ENCODE peak calls at places on chromosome 6, in four cellular contexts. K is mesenchymal stem cell, M is left ventricle myocardium inferior, N is sigmoid colon. D is an unnamed sample.
A peak's percentile ranks its signal among the peaks of the same experiment; 100 is the strongest.

GRCh38 chr6:159959976-159960384 is 8.9 kb upstream of the IGF2R start:
- DNase-seq in K (no peak), N (peak; percentile 74), M (peak; percentile 49), D (peak; percentile 46)

GRCh38 chr6:156848533-156848932 is 71.4 kb downstream of the ARID1B start:
- DNase-seq in K (peak; percentile 59), M (peak; percentile 84), N (no peak), D (no peak)

GRCh38 chr6:158262082-158262481 is 50.2 kb upstream of the TULP4 start:
- DNase-seq in N (no peak), M (no peak), K (no peak), D (no peak)

GRCh38 chr6:101478891-101479290 is 85.4 kb downstream of the GRIK2 start:
- DNase-seq in N (no peak), M (no peak), K (no peak), D (peak; percentile 51)

GRCh38 chr6:132381381-132381780 is 19.9 kb downstream of the MOXD1 start:
- DNase-seq in M (no peak), K (no peak), N (no peak), D (no peak)

GRCh38 chr6:82442320-82442719 is 78.7 kb downstream of the TPBG start:
- DNase-seq in N (no peak), K (no peak), M (no peak), D (no peak)

GRCh38 chr6:126100386-126100785 is 114.0 kb downstream of the TRMT11 start:
- DNase-seq in M (no peak), N (no peak), K (no peak), D (no peak)

GRCh38 chr6:12371151-12371550 is 81.0 kb downstream of the EDN1 start:
- DNase-seq in K (no peak), M (no peak), N (no peak), D (no peak)

GRCh38 chr6:109894181-109894580 is 83.9 kb upstream of the GPR6 start:
- DNase-seq in M (no peak), N (no peak), K (no peak), D (no peak)

GRCh38 chr6:5151955-5152401 is 66.8 kb downstream of the PPP1R3G start:
- DNase-seq in N (no peak), K (no peak), M (no peak), D (peak; percentile 58)

DNA sequence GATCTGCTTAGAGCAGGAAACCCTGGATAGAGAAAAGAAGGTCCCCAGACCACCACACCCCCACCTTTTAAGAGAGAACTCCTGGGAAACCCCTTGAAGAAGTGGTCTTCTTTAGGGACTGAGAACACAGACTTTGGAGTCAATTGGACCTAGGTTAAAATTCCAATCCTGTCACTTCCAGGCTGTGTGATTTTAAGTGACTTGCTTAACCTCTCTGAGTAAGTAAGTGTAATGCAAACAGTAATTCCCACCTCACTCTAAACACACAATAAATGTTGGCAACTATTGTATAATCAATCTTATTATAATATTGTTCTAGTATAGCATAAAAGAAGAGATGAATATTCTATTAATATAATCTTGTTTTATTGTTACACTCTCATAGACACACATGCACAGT is 3.3 kb downstream of the TFEB start:
- DNase-seq in N (no peak), M (no peak), K (no peak), D (no peak)
- H3K4me1 ChIP-seq in N (peaks cover 67% of the 10 kb centered on the region), M (peaks cover 80% of the 10 kb centered on the region), K (peaks cover 53% of the 10 kb centered on the region), D (peaks cover 32% of the 10 kb centered on the region)

DNA sequence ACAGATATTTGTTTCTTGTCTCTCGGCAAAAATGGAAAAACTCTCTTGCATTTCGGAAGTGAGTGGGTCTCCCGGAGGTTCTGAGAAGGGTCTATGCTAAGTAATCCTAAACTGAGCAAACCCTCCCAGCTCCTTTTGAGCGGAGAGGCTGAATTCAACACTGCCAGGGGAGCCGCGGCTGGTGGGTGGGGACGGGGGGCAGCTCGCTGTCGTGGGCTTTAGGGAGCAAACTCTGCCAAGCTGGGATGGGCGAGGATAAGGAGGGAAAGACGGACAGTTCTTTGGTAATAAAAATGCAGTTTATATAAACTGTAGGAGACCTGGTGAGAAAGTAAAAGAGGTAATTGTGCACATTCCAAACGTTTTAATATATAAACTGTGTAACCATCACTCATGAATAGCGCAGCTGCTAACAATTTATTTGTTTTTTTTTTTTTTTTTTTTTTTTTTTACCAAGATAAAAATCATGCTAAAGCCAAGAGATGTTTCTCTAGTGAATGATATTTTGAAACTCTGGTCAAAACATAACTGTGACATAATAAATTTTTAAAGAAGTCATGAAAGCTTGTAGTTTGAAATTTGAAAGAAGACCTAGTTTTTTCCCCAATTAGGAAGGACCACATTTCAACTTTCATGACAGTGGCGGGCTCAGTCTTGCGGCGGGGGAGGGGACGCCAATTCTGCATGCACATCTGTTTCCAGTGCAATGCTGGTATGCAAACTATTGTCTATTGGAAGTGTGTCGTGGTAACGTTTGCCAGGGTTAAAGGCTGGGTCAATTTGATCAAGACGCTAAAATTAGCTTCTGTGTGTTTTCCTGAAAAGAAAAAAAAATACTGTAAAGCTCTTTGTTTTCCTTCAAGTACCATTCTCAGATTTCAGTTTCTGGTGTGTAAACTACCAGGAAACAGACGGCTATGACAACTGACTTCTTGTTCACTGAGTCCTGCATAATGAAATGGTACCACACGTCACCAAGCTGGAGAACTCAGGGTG is 211.8 kb downstream of the FOXC1 start:
- DNase-seq in N (no peak), K (no peak), M (no peak), D (peak; percentile 78)
- H3K4me3 ChIP-seq in N (peak overlapping the region; percentile 6), K (peak overlapping the region; percentile 71), M (peak overlapping the region; percentile 49), D (peak overlapping the region; percentile 68)

DNA sequence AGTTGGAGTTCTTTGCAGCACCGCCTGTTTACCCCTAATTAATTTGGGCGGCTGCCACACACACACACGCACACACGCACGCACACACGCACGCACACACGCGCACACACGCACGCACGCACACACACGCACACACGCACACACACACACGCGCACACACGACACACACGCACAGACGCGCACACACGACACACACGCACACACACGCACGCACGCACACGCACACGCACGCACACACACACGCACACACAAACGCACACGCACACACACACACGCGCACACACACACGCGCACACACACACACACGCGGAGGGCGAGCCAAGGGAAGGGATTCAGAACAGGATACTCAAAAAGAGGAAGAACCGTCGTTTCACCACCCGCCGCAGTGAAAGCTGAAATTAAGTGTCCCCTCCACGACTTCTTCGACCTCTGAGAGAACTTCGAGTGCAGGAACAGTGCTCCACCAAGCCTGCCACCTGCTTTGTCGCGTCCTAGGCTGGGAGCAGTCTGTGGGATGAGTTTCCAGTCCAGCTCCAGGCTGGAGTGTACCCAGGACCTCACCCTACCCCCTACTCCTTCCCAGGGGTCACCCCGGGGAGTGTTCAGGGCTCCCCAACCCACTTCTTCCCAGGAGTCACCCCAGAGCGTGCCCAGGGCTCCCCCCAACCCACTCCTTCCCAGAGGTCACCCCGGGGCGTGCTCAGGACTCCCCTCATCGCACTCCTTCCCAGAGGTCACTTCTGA is 1.1 kb downstream of the RNASET2 start:
- DNase-seq in N (peak; percentile 73), M (peak; percentile 42), K (peak; percentile 25), D (no peak)
- H3K4me1 ChIP-seq in N (peaks cover 21% of the 10 kb centered on the region), M (peaks cover 35% of the 10 kb centered on the region), K (peaks cover 29% of the 10 kb centered on the region), D (peaks cover 11% of the 10 kb centered on the region)

DNA sequence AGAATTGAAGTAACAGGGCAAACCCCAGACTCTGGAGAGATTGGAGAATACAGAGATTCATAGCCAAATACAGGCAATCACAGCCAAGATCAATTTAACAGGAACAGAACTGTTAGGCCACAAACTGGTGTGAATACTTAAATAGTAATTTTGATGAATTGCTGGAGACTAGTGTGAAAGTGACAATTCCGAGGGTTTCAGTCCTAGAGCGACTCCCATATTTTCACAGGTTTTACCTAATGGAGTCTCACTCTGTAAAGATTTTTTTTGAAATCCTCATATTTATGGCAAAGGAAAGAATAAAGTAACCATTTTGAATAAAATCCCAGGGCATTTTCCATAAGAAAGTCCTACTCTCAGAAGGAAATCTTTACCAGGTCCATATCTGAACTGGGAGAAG is 135.5 kb downstream of the MMUT start:
- DNase-seq in K (no peak), N (no peak), M (no peak), D (no peak)
- H3K4me3 ChIP-seq in K (peak overlapping the region; percentile 32), N (no peak overlapping the region), M (no peak overlapping the region), D (no peak overlapping the region)

DNA sequence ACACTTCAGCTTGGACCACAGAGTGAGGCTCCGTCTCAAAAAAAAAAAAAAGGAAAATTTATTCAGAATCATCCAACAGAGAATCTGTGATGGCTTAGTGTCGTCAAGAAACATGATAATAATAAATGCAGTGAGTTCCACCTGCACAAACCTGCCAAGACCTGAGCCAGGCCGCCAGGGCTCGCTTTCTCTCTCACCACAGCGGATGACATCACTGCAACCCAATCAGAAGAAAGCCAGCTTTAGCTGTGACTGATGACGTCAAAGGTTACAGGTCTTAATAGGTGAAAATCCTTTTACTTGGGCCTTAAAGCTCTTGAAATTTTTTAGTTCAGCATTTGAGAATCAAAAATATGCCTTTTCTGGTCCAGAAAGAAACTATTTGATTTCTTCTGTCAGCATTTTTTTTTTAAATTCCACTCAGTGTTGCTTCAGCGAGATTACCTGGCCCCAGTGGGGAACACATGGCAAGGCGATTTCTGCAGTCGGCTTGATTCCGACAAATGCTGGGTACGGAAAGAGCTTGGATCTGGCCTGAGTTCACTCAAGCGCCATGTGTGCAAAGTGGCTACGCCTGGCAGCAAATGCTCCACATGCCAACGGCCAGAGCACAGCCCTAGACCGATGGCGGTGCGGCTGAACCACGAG is 105.8 kb upstream of the QKI start:
- DNase-seq in K (no peak), N (no peak), M (no peak), D (no peak)
- H3K4me1 ChIP-seq in K (peaks cover 7% of the 10 kb centered on the region), N (no peaks in the 10 kb centered on the region), M (peaks cover 13% of the 10 kb centered on the region), D (no peaks in the 10 kb centered on the region)

GRCh38 chr6:63637865-63638445 is 2.4 kb downstream of the PHF3 start:
- DNase-seq in K (no peak), M (no peak), N (no peak), D (peak; percentile 60)
- H3K4me3 ChIP-seq in K (peak overlapping the region; percentile 93), M (peak overlapping the region; percentile 99), N (peak overlapping the region; percentile 93), D (peak overlapping the region; percentile 96)

D was measured in adipocyte.